ENCODE peak calls at places on chromosomes 7 and 10, in seven cellular contexts. K is dorsolateral prefrontal cortex, M is hepatocyte, Z is coronary artery, I is endothelial cell of umbilical vein, P is cardiac muscle cell, U is RWPE1. T is an unnamed sample.

GRCh38 chr10:130109796-130110235 is 814 bp downstream of the C10orf143 start:
- DNase-seq in K (no peak), M (peak), Z (no peak), I (peak), P (peak), U (peak), T (peak)

GRCh38 chr10:49743464-49744075 is 18.6 kb downstream of the OGDHL start:
- DNase-seq in K (no peak), M (no peak), Z (peak), I (no peak), P (no peak), U (no peak), T (no peak)

GRCh38 chr7:27905951-27906350 is 166.0 kb downstream of the TAX1BP1 start:
- DNase-seq in K (no peak), M (no peak), Z (no peak), I (no peak), P (no peak), U (no peak), T (no peak)

GRCh38 chr10:23693895-23694294 is 255.0 kb downstream of the OTUD1 start:
- DNase-seq in K (no peak), M (peak), Z (no peak), I (no peak), P (no peak), U (no peak), T (peak)

GRCh38 chr7:37495574-37496184 is 47.0 kb upstream of the ELMO1 start:
- DNase-seq in K (no peak), M (peak), Z (no peak), I (peak), P (peak), U (peak), T (peak)

GRCh38 chr7:64873517-64873916 is 29.6 kb upstream of the ZNF273 start:
- DNase-seq in K (no peak), M (peak), Z (no peak), I (no peak), P (no peak), U (no peak), T (no peak)

GRCh38 chr7:37310322-37311080 is 138.2 kb downstream of the ELMO1 start:
- DNase-seq in K (no peak), M (no peak), Z (no peak), I (no peak), P (no peak), U (no peak), T (no peak)

GRCh38 chr7:148397555-148397954 is 193.0 kb upstream of the C7orf33 start:
- DNase-seq in K (no peak), M (no peak), Z (no peak), I (no peak), P (no peak), U (no peak), T (no peak)

GRCh38 chr10:74244807-74245206 is 93.8 kb downstream of the ADK start:
- DNase-seq in K (no peak), M (no peak), Z (no peak), I (no peak), P (no peak), U (no peak), T (no peak)

GRCh38 chr7:28163955-28164354 is 16.6 kb downstream of the JAZF1 start:
- DNase-seq in K (no peak), M (no peak), Z (no peak), I (no peak), P (peak), U (no peak), T (no peak)

GRCh38 chr10:46028584-46029570 is 1.5 kb downstream of the NCOA4 start:
- DNase-seq in K (no peak), M (peak), Z (no peak), I (peak), P (peak), U (peak), T (peak)

GRCh38 chr10:112475565-112476233 is 28.7 kb downstream of the VTI1A start:
- DNase-seq in K (no peak), M (no peak), Z (no peak), I (peak), P (peak), U (no peak), T (peak)
- TF ChIP-seq CTCF in K (peak), M (peak), Z (peak), I (peak), P (peak), U (peak), T (peak)

GRCh38 chr7:820341-820740 is 11.9 kb upstream of the SUN1 start:
- DNase-seq in K (no peak), M (no peak), Z (no peak), I (no peak), P (no peak), U (no peak), T (no peak)
- H3K27ac ChIP-seq in K (no peak), M (no peak), Z (no peak), I (no peak), P (peak), U (no peak), T (no peak)

GRCh38 chr10:110919971-110920881 is 822 bp downstream of the SHOC2 start:
- DNase-seq in K (no peak), M (peak), Z (peak), I (peak), P (peak), U (peak), T (peak)
- TF ChIP-seq CTCF in K (no peak), M (no peak), Z (no peak), I (no peak), P (no peak), U (no peak), T (no peak)

GRCh38 chr7:76106893-76107292 is 59.0 kb downstream of the MDH2 start:
- DNase-seq in K (no peak), M (no peak), Z (no peak), I (no peak), P (no peak), U (no peak), T (no peak)

DNA sequence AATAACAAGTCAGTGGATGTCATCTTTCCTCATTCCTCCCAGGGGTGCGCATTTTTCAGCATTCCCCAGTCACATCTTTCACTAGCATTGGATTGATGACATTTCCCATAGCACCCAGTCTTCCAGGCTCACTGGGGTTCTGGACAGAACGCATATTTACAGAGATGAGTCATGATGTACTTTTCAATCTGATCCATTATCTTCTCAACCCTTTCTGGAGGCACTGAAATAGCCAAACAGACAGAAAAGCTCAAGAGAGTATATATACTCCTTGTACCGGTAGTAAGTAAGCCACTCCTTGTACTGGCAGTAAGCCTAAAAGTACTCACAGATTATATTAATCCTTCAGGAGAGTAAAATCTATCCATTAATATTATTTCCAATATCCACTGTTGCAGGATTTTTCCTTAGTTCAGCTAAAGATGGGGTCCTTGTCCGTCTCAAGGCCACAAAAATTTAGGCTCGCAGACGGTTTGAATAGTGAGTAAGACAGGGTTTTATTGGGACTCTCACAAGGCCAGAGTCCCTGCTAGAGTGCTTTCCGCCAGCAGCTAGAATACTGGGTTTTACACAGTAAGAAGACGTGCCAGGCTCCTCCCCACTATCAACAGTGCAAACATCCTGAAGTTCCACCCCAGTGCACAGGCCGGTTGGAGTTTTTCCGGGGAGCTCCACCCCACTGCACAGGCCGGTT is 60.8 kb downstream of the MDH2 start:
- DNase-seq in K (no peak), M (peak), Z (no peak), I (no peak), P (peak), U (peak), T (no peak)
- H3K27ac ChIP-seq in K (no peak), M (peak), Z (peak), I (no peak), P (no peak), U (peak), T (no peak)

DNA sequence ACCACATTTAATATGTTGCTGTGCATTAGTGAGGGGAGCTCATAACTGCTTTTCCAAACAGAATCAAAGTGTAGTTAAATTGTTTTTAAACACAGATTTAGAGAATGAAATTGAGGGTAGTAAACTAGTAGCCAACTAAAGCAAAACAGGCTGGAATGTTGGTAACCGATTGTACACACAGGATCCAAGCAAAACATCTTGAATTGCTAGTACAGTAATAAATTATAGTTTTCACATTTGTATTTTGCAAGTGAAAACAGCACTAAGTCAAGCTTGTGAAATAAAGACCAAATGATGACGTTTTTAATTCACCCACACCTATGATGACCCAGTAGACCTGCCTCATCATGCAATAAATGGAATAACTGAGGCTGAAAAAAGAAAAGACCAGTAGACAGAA is 198.3 kb downstream of the HDAC9 start:
- DNase-seq in K (no peak), M (no peak), Z (no peak), I (no peak), P (no peak), U (no peak), T (no peak)
- TF ChIP-seq CTCF in K (no peak), M (no peak), Z (no peak), I (no peak), P (no peak), U (no peak), T (no peak)

GRCh38 chr10:24802378-24802777 is 78.7 kb upstream of the ARHGAP21 start:
- DNase-seq in K (no peak), M (no peak), Z (no peak), I (no peak), P (no peak), U (no peak), T (no peak)

GRCh38 chr10:24811906-24812305 is 88.2 kb upstream of the ARHGAP21 start:
- DNase-seq in K (peak), M (no peak), Z (no peak), I (peak), P (peak), U (no peak), T (no peak)

DNA sequence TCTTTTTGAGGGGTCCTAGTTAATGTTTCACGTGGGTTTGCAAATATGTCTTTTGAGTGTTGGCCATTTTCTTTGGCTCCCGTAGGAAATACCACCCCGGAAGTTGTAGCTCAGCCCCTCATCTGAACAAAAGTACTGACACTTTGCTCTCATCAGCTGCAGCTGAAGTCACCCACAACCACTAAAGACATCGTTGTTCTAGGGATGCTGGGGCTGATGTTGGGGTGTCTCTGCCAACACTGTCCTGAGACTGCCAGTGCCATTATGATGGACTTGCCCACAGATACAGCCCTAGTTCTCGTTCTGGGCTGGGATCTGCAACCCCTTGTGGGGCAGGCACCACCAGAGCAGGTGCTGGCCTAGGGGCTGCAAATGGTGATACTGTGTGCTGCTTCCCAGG is 82.6 kb upstream of the ARHGAP21 start:
- DNase-seq in K (no peak), M (no peak), Z (no peak), I (no peak), P (no peak), U (no peak), T (no peak)
- H3K27ac ChIP-seq in K (peak), M (no peak), Z (no peak), I (no peak), P (no peak), U (no peak), T (no peak)

GRCh38 chr10:116120688-116121087 is 152.3 kb downstream of the GFRA1 start:
- DNase-seq in K (no peak), M (no peak), Z (no peak), I (no peak), P (no peak), U (no peak), T (peak)
- TF ChIP-seq CTCF in K (peak), M (peak), Z (no peak), I (no peak), P (no peak), U (no peak), T (peak)

DNA sequence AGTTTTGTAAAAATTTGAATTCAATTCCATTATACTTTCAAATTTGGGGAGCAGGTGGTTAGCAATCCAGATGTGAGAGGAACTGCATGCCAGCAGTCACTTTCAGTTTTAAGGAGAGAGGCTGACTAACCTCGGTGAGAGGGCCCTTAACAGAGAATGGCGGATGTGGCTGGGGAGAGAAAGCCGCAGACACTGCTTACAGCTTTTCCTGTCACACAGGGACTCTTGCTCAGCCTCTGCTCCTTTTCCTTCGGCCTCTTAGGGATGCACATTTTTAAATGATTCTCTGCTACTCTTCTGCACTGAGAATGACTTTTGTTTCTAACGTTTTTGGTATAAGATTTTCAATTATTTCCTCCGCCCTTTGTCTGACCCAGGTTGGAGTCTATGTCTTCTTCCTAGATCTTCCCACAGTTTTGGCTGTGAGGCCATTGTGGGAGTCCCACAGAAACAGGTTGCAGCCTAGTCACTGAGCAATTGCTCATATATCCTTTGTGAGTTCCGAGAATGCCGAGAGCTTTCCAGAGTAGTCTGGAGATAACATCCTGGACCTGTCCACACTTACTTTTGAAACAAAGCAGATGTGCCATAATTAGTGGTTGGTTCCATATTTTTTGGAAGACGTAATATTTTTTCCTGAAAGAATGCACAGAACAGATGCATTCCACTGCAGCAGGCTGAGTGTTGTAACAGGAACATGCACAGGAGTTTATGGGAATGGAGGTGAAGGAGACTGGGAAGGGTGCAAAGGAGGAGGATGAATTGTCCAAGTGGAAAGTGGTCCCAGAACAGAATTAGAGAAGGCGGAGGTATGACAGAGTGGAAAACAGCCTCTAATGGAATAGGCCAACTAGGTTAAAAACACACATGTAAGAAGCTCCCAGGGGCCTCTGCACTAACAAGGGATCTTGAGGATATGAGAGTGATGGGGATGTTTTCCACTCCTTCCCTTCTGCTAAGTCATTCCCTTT is 168.0 kb upstream of the ZNF32 start:
- DNase-seq in K (no peak), M (peak), Z (no peak), I (no peak), P (peak), U (no peak), T (no peak)
- H3K27ac ChIP-seq in K (no peak), M (peak), Z (peak), I (no peak), P (peak), U (no peak), T (no peak)

GRCh38 chr7:98617051-98617959 is at the start of gene NPTX2:
- DNase-seq in K (peak), M (peak), Z (no peak), I (no peak), P (peak), U (peak), T (peak)

GRCh38 chr7:98618786-98619185 is 1.7 kb downstream of the NPTX2 start:
- DNase-seq in K (no peak), M (no peak), Z (no peak), I (no peak), P (no peak), U (peak), T (no peak)

GRCh38 chr7:98617960-98618418 is 904 bp downstream of the NPTX2 start:
- DNase-seq in K (no peak), M (no peak), Z (no peak), I (no peak), P (no peak), U (no peak), T (no peak)

GRCh38 chr7:98621573-98622482 is 4.7 kb downstream of the NPTX2 start:
- DNase-seq in K (no peak), M (no peak), Z (no peak), I (no peak), P (no peak), U (no peak), T (peak)

DNA sequence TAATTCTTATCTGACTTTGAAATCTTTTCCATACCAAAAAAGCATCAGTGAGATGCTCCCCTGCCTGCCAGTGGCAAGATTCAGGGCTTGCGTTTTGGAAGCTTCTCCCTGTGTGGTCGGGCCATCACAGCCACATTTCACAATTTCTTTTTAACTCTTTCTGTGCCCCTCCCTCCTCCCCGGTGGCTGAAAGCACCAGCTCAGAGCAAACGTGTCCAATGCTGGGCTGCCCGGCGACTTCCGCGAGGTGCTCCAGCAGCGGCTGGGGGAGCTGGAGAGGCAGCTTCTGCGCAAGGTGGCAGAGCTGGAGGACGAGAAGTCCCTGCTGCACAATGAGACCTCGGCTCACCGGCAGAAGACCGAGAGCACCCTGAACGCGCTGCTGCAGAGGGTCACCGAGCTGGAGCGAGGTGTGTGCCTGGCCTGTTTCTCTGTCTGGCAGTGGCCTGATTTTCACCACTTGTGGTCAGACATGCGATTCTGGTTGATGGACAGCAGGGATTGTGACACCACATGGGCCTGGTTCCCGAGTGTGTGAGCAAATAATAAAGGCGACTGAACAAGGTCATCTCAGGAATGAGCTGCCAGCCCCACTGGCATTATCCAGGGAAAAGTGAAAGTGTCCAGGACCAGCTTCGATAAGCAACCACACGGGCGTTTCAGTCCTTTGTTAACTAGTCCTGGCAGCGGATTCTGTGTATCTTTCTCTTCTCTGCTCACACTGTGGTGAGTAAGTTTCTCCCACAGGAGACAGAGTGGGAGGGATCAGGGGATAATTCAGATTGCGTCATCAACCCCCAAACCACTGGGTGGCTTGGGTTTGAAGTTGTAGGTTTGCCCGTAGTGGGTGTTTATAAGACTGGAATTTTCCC is 2.6 kb downstream of the NPTX2 start:
- DNase-seq in K (no peak), M (peak), Z (no peak), I (no peak), P (peak), U (no peak), T (no peak)
- TF ChIP-seq CTCF in K (no peak), M (no peak), Z (no peak), I (no peak), P (no peak), U (no peak), T (no peak)

GRCh38 chr7:30584970-30585369 is 9.7 kb upstream of the GARS1 start:
- DNase-seq in K (no peak), M (no peak), Z (no peak), I (no peak), P (no peak), U (no peak), T (no peak)
- H3K27ac ChIP-seq in K (no peak), M (no peak), Z (no peak), I (no peak), P (no peak), U (no peak), T (no peak)